ENCODE peak calls at places on chromosomes 7 and 10, in five cellular contexts. One of them, this sample, is unnamed.

GRCh38 chr10:100485841-100486495 is 23.2 kb downstream of the WNT8B start:
- DNase-seq in dorsolateral prefrontal cortex: no peak
- DNase-seq in colonic mucosa: no peak
- DNase-seq in cardiac muscle cell: no peak
- DNase-seq in GM23338: peak; percentile 66
- DNase-seq in this sample: no peak

GRCh38 chr7:90383422-90383821 is 19.8 kb upstream of the CLDN12 start:
- DNase-seq in GM23338: no peak
- DNase-seq in cardiac muscle cell: no peak
- DNase-seq in colonic mucosa: no peak
- DNase-seq in dorsolateral prefrontal cortex: no peak
- DNase-seq in this sample: no peak

GRCh38 chr7:17027143-17027802 is 145.5 kb upstream of the AGR3 start:
- DNase-seq in GM23338: no peak
- DNase-seq in cardiac muscle cell: no peak
- DNase-seq in colonic mucosa: no peak
- DNase-seq in dorsolateral prefrontal cortex: no peak
- DNase-seq in this sample: no peak

GRCh38 chr7:159023746-159024145 is 120.9 kb downstream of the VIPR2 start:
- DNase-seq in dorsolateral prefrontal cortex: no peak
- DNase-seq in GM23338: no peak
- DNase-seq in colonic mucosa: no peak
- DNase-seq in cardiac muscle cell: no peak
- DNase-seq in this sample: no peak

GRCh38 chr7:20075415-20075814 is 141.8 kb downstream of the MACC1 start:
- DNase-seq in cardiac muscle cell: no peak
- DNase-seq in dorsolateral prefrontal cortex: no peak
- DNase-seq in GM23338: no peak
- DNase-seq in colonic mucosa: no peak
- DNase-seq in this sample: no peak

GRCh38 chr7:114141415-114141814 is 222.6 kb upstream of the PPP1R3A start:
- DNase-seq in GM23338: peak; percentile 51
- DNase-seq in cardiac muscle cell: no peak
- DNase-seq in dorsolateral prefrontal cortex: no peak
- DNase-seq in colonic mucosa: no peak
- DNase-seq in this sample: no peak

GRCh38 chr7:42986213-42986612 is 54.0 kb downstream of the MRPL32 start:
- DNase-seq in colonic mucosa: no peak
- DNase-seq in dorsolateral prefrontal cortex: no peak
- DNase-seq in cardiac muscle cell: no peak
- DNase-seq in GM23338: no peak
- DNase-seq in this sample: no peak

GRCh38 chr10:72275351-72276012 is 1.8 kb downstream of the DDIT4 start:
- DNase-seq in GM23338: peak; percentile 15
- DNase-seq in colonic mucosa: peak; percentile 68
- DNase-seq in cardiac muscle cell: no peak
- DNase-seq in dorsolateral prefrontal cortex: no peak
- DNase-seq in this sample: no peak

GRCh38 chr7:1461640-1462375 is 2.5 kb upstream of the MICALL2 start:
- DNase-seq in GM23338: no peak
- DNase-seq in cardiac muscle cell: no peak
- DNase-seq in colonic mucosa: no peak
- DNase-seq in dorsolateral prefrontal cortex: no peak
- DNase-seq in this sample: no peak

GRCh38 chr10:24983946-24984345 is 31.5 kb upstream of the PRTFDC1 start:
- DNase-seq in GM23338: no peak
- DNase-seq in colonic mucosa: no peak
- DNase-seq in cardiac muscle cell: no peak
- DNase-seq in dorsolateral prefrontal cortex: no peak
- DNase-seq in this sample: no peak

GRCh38 chr7:12490105-12490688 is 80.3 kb upstream of the SCIN start:
- DNase-seq in cardiac muscle cell: peak; percentile 55
- DNase-seq in GM23338: peak; percentile 74
- DNase-seq in colonic mucosa: no peak
- DNase-seq in dorsolateral prefrontal cortex: no peak
- DNase-seq in this sample: no peak

GRCh38 chr10:79149662-79150443 is 81.1 kb downstream of the ZMIZ1 start:
- DNase-seq in cardiac muscle cell: no peak
- DNase-seq in colonic mucosa: peak; percentile 83
- DNase-seq in GM23338: no peak
- DNase-seq in dorsolateral prefrontal cortex: no peak
- DNase-seq in this sample: no peak

GRCh38 chr7:67758551-67758950 is 761.9 kb downstream of the TYW1 start:
- DNase-seq in GM23338: no peak
- DNase-seq in colonic mucosa: no peak
- DNase-seq in dorsolateral prefrontal cortex: no peak
- DNase-seq in cardiac muscle cell: no peak
- DNase-seq in this sample: no peak

GRCh38 chr10:70803768-70804423 is 11.9 kb upstream of the SGPL1 start:
- DNase-seq in GM23338: no peak
- DNase-seq in cardiac muscle cell: no peak
- DNase-seq in dorsolateral prefrontal cortex: no peak
- DNase-seq in colonic mucosa: no peak
- DNase-seq in this sample: no peak

GRCh38 chr7:98283887-98284222 is 2.4 kb downstream of the BRI3 start:
- DNase-seq in cardiac muscle cell: no peak
- DNase-seq in dorsolateral prefrontal cortex: no peak
- DNase-seq in GM23338: no peak
- DNase-seq in colonic mucosa: no peak
- DNase-seq in this sample: no peak

GRCh38 chr7:73547841-73548240 is 9.6 kb downstream of the BCL7B start:
- DNase-seq in dorsolateral prefrontal cortex: no peak
- DNase-seq in cardiac muscle cell: no peak
- DNase-seq in GM23338: no peak
- DNase-seq in colonic mucosa: no peak
- DNase-seq in this sample: peak; percentile 43

DNA sequence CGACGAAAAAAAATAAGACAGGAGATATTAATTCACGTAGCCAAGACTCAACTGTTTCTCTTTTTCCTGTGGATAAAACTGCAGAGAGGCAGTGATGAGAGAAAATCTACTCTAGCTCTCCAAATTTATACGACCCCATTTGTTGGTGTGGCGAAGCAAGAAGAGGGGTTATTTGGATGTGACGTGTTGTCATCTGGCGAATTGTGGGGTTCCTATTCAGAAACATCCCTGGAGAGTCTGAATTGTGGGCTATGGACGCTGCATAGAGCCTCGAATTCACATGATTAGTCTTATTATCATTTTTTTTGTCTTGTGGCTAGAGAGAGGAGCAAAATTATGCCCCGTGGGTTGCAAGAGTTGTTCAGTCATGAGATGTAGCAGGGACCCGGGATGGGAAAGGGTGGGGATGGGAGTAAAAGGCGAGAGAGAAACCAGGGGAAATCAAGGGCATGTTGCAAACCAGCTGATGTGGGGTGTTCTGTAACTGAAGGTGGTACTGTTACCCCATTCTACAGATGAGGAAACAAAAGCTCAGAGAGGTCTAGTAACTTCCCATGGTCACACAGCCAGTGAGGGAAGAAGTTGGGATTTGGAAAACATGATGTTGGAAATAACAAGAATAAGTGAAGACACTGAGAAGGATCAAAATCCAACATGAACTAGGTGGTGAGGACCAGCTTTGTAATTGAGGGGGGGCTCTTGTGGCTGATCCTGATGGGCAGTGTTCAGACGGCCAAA is 69.2 kb upstream of the SFMBT2 start:
- DNase-seq in cardiac muscle cell: no peak
- DNase-seq in colonic mucosa: no peak
- DNase-seq in GM23338: no peak
- DNase-seq in dorsolateral prefrontal cortex: no peak
- DNase-seq in this sample: no peak
- H3K27ac ChIP-seq in cardiac muscle cell: no peak overlapping the region
- H3K27ac ChIP-seq in colonic mucosa: no peak overlapping the region
- H3K27ac ChIP-seq in GM23338: no peak overlapping the region
- H3K27ac ChIP-seq in dorsolateral prefrontal cortex: no peak overlapping the region
- H3K27ac ChIP-seq in this sample: peak overlapping the region; percentile 58

DNA sequence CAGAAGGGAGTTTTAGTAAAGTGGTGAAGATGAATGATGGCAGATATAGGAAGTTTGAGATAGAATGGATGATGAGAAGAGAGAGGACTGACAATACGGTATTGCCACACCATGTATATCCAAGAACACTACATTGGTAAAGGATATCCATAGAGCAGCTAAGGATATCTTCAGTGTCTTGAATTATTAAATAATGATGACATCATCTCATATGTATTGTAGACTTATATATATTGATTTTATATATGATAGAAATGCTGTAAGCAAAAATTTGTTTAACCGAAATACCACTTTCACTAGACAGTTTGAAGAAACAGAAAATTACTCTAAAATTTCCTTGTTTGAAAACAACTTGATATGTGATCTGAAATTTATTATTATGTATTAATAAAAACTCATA is 89.0 kb downstream of the SEPTIN7 start:
- DNase-seq in cardiac muscle cell: no peak
- DNase-seq in GM23338: no peak
- DNase-seq in colonic mucosa: no peak
- DNase-seq in dorsolateral prefrontal cortex: no peak
- DNase-seq in this sample: no peak
- H3K27ac ChIP-seq in cardiac muscle cell: peak overlapping the region; percentile 86
- H3K27ac ChIP-seq in GM23338: no peak overlapping the region
- H3K27ac ChIP-seq in colonic mucosa: no peak overlapping the region
- H3K27ac ChIP-seq in dorsolateral prefrontal cortex: no peak overlapping the region
- H3K27ac ChIP-seq in this sample: no peak overlapping the region

DNA sequence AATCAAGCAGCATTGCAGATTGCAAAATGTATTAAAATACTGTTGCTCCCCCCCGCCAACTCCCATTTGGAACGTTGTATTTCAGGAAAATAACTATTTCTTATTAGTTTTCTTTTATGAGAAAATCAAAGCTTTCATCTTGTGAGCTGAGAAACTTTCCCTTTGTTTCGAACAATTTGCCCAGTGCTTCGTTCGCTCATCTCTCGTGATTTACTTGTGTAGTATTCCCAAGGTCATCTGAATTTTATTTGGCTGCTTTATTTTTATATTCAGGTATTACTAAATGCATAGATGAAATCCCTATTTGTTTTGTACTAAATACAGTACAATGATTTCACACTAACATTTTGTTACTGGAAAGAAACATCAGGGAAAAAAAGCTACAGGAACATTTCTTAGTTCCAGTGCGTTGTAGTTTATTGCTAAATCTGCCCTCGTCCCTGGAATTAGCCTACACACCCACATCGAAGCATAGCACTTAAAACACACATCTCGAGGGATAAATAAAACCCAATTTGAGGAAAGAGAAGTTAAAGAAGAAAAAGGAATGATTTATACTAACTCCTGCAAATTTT is 12.0 kb upstream of the EBLN1 start:
- DNase-seq in colonic mucosa: no peak
- DNase-seq in cardiac muscle cell: peak; percentile 17
- DNase-seq in GM23338: no peak
- DNase-seq in dorsolateral prefrontal cortex: no peak
- DNase-seq in this sample: no peak
- H3K27ac ChIP-seq in colonic mucosa: no peak overlapping the region
- H3K27ac ChIP-seq in cardiac muscle cell: no peak overlapping the region
- H3K27ac ChIP-seq in GM23338: no peak overlapping the region
- H3K27ac ChIP-seq in dorsolateral prefrontal cortex: peak overlapping the region; percentile 99
- H3K27ac ChIP-seq in this sample: peak overlapping the region; percentile 58

DNA sequence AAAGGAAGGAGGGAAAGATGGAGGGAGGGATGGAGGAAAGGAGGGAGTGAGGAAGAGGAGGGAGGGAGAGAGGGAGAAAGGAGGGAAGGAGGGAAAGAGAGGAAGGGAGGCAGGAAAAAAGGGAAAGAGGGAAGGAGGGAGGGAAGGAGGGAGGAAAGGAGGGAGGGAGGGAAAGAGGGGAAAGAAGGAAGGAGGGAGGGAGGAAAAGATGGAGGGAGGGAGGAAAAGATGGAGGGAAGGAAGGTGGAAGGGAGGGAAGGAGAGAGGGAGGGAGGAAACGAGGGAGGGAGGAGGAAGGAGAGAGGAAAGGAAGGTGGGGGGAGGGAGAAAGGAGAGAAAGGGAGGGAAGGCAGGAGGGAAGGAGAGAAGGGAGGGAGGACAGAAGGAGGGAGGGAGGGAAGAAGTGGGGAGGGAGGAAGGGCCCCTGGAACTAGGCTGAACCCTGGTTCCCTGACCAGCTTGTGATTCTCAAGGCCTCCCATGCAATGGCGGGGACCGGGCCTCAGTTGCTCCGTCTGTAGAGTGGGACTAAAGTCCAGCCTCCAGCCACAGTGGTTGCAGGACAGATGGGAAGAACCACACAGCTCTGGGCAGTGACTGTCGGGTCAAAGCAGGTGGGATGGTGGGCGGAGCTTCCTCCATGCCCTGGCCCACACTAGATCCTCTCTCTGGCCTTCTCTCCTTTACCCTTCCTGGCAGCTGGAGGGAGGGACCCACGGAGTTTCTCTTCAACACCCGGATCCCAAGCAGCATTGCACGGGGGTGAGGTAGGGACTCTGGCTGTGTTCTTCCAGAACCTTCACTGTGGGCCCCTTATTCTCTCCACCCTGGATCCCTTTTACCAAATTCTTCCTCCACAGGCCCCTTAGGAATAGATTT is 4.3 kb upstream of the TTYH3 start:
- DNase-seq in dorsolateral prefrontal cortex: no peak
- DNase-seq in colonic mucosa: no peak
- DNase-seq in GM23338: no peak
- DNase-seq in cardiac muscle cell: no peak
- DNase-seq in this sample: no peak
- H3K27ac ChIP-seq in dorsolateral prefrontal cortex: no peak overlapping the region
- H3K27ac ChIP-seq in colonic mucosa: no peak overlapping the region
- H3K27ac ChIP-seq in GM23338: no peak overlapping the region
- H3K27ac ChIP-seq in cardiac muscle cell: no peak overlapping the region
- H3K27ac ChIP-seq in this sample: peak overlapping the region; percentile 11

DNA sequence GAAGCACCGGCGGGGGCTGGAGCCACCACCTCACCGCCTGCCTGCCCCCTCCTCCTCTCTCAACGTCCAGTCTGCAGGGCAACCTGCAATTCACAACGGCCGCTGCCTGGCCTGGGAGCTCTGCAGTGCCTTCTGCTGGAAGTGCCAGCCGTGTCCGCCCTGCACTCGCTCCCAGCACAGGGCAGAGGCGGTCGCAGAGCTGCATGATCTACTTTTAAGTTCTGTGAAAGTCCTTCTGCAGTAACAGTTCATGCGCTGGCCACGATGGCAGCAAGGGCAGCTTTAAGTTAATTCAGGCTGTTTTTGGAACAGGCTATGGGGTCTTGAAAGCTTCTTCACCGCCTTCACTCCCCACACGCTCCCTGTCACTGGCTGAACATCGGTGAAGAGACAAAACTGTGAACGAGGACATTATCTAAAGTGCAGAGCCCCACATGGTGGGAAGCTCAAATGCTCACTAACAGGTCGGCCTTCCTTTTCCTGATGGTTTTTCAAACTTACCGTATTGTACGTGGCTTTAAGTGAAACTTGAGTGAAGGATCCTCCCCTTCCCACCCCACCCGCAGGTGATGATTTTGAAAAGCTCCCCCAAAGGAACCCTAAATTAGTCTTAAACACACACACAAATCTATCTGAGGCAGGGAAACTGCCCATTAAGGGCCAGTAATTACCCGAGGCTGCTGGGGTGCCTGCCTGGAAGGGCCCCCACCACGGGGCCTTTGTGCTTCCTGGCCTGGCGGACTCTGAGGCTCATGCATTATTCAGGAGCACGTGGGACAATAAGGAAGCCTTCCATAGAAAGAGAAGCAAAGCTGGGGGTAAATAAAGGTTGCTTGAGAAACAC is 504.3 kb downstream of the DNAJB6 start:
- DNase-seq in GM23338: no peak
- DNase-seq in colonic mucosa: no peak
- DNase-seq in cardiac muscle cell: peak; percentile 12
- DNase-seq in dorsolateral prefrontal cortex: no peak
- DNase-seq in this sample: no peak
- H3K27ac ChIP-seq in GM23338: no peak overlapping the region
- H3K27ac ChIP-seq in colonic mucosa: no peak overlapping the region
- H3K27ac ChIP-seq in cardiac muscle cell: no peak overlapping the region
- H3K27ac ChIP-seq in dorsolateral prefrontal cortex: no peak overlapping the region
- H3K27ac ChIP-seq in this sample: no peak overlapping the region

This sample was measured in caudate nucleus.